ENCODE peak calls at places on chromosomes 13 and 19, in six cellular contexts. One of them, this sample, is unnamed.

GRCh38 chr13:73754727-73755292 is 379.4 kb downstream of the KLF12 start:
- DNase-seq in heart right ventricle: peak; percentile 51
- DNase-seq in amygdala: no peak
- DNase-seq in H54: peak; percentile 16
- DNase-seq in ELR: peak; percentile 71
- DNase-seq in HepG2: peak; percentile 59
- DNase-seq in this sample: peak; percentile 74

GRCh38 chr19:23509686-23510450 is 114.6 kb upstream of the ZNF91 start:
- DNase-seq in heart right ventricle: no peak
- DNase-seq in amygdala: no peak
- DNase-seq in H54: no peak
- DNase-seq in ELR: peak; percentile 93
- DNase-seq in HepG2: no peak
- DNase-seq in this sample: no peak

GRCh38 chr13:99374169-99374991 is 67.2 kb upstream of the GPR183 start:
- DNase-seq in heart right ventricle: no peak
- DNase-seq in amygdala: no peak
- DNase-seq in H54: no peak
- DNase-seq in ELR: no peak
- DNase-seq in HepG2: no peak
- DNase-seq in this sample: no peak

GRCh38 chr19:11152318-11153062 is 3.1 kb downstream of the SPC24 start:
- DNase-seq in heart right ventricle: peak; percentile 74
- DNase-seq in amygdala: no peak
- DNase-seq in H54: peak; percentile 44
- DNase-seq in ELR: peak; percentile 40
- DNase-seq in HepG2: no peak
- DNase-seq in this sample: no peak

GRCh38 chr19:7907544-7907943 is 3.9 kb downstream of the MAP2K7 start:
- DNase-seq in heart right ventricle: no peak
- DNase-seq in amygdala: no peak
- DNase-seq in H54: no peak
- DNase-seq in ELR: no peak
- DNase-seq in HepG2: no peak
- DNase-seq in this sample: no peak

GRCh38 chr13:42474954-42475353 is 99.0 kb upstream of the TNFSF11 start:
- DNase-seq in heart right ventricle: no peak
- DNase-seq in amygdala: no peak
- DNase-seq in H54: no peak
- DNase-seq in ELR: no peak
- DNase-seq in HepG2: no peak
- DNase-seq in this sample: no peak

GRCh38 chr19:9913237-9914000 is 22.9 kb downstream of the OLFM2 start:
- DNase-seq in heart right ventricle: no peak
- DNase-seq in amygdala: no peak
- DNase-seq in H54: no peak
- DNase-seq in ELR: peak; percentile 20
- DNase-seq in HepG2: no peak
- DNase-seq in this sample: no peak

GRCh38 chr13:103263448-103263847 is 197.2 kb upstream of the SLC10A2 start:
- DNase-seq in heart right ventricle: no peak
- DNase-seq in amygdala: no peak
- DNase-seq in H54: no peak
- DNase-seq in ELR: no peak
- DNase-seq in HepG2: no peak
- DNase-seq in this sample: no peak

GRCh38 chr19:5125797-5126497 is 157.0 kb downstream of the KDM4B start:
- DNase-seq in heart right ventricle: no peak
- DNase-seq in amygdala: no peak
- DNase-seq in H54: no peak
- DNase-seq in ELR: no peak
- DNase-seq in HepG2: no peak
- DNase-seq in this sample: no peak

GRCh38 chr19:48735031-48735615 is 5.3 kb downstream of the RASIP1 start:
- DNase-seq in heart right ventricle: no peak
- DNase-seq in amygdala: no peak
- DNase-seq in H54: no peak
- DNase-seq in ELR: peak; percentile 73
- DNase-seq in HepG2: no peak
- DNase-seq in this sample: no peak

GRCh38 chr19:52991484-52991883 is 22.2 kb upstream of the ERVV-1 start:
- DNase-seq in heart right ventricle: no peak
- DNase-seq in amygdala: no peak
- DNase-seq in H54: peak; percentile 81
- DNase-seq in ELR: peak; percentile 95
- DNase-seq in HepG2: no peak
- DNase-seq in this sample: no peak

GRCh38 chr19:56637976-56638555 is 4.9 kb upstream of the SMIM17 start:
- DNase-seq in heart right ventricle: peak; percentile 89
- DNase-seq in amygdala: no peak
- DNase-seq in H54: peak; percentile 70
- DNase-seq in ELR: peak; percentile 57
- DNase-seq in HepG2: peak; percentile 54
- DNase-seq in this sample: no peak

GRCh38 chr19:2783781-2784145 is 690 bp upstream of the SGTA start:
- DNase-seq in heart right ventricle: no peak
- DNase-seq in amygdala: no peak
- DNase-seq in H54: no peak
- DNase-seq in ELR: no peak
- DNase-seq in HepG2: no peak
- DNase-seq in this sample: no peak

GRCh38 chr19:51439021-51439465 is 19.2 kb downstream of the SIGLEC8 start:
- DNase-seq in heart right ventricle: no peak
- DNase-seq in amygdala: no peak
- DNase-seq in H54: no peak
- DNase-seq in ELR: peak; percentile 31
- DNase-seq in HepG2: peak; percentile 14
- DNase-seq in this sample: no peak

GRCh38 chr19:31312004-31312403 is 37.2 kb downstream of the TSHZ3 start:
- DNase-seq in heart right ventricle: peak; percentile 34
- DNase-seq in amygdala: no peak
- DNase-seq in H54: peak; percentile 47
- DNase-seq in ELR: peak; percentile 36
- DNase-seq in HepG2: no peak
- DNase-seq in this sample: no peak

GRCh38 chr13:28964052-28964451 is 143.9 kb downstream of the MTUS2 start:
- DNase-seq in heart right ventricle: no peak
- DNase-seq in amygdala: no peak
- DNase-seq in H54: no peak
- DNase-seq in ELR: no peak
- DNase-seq in HepG2: no peak
- DNase-seq in this sample: no peak

GRCh38 chr13:42819712-42820111 is 38.3 kb downstream of the FAM216B start:
- DNase-seq in heart right ventricle: no peak
- DNase-seq in amygdala: no peak
- DNase-seq in H54: no peak
- DNase-seq in ELR: no peak
- DNase-seq in HepG2: no peak
- DNase-seq in this sample: no peak

GRCh38 chr19:18418034-18418724 is 1.0 kb upstream of the SSBP4 start:
- DNase-seq in heart right ventricle: no peak
- DNase-seq in amygdala: peak; percentile 62
- DNase-seq in H54: no peak
- DNase-seq in ELR: no peak
- DNase-seq in HepG2: no peak
- DNase-seq in this sample: no peak

GRCh38 chr13:109728061-109728460 is 58.3 kb downstream of the IRS2 start:
- DNase-seq in heart right ventricle: no peak
- DNase-seq in amygdala: no peak
- DNase-seq in H54: no peak
- DNase-seq in ELR: no peak
- DNase-seq in HepG2: no peak
- DNase-seq in this sample: no peak

GRCh38 chr13:29581666-29582065 is 13.8 kb downstream of the SLC7A1 start:
- DNase-seq in heart right ventricle: no peak
- DNase-seq in amygdala: peak; percentile 40
- DNase-seq in H54: no peak
- DNase-seq in ELR: no peak
- DNase-seq in HepG2: no peak
- DNase-seq in this sample: no peak